ENCODE peak calls at places on chromosomes 11 and 22, in ten cellular contexts. B, T, Z, W, G, K, L, X, J and F are unnamed samples.

GRCh38 chr11:69504576-69505420 is 23.3 kb downstream of the LINC01488 start:
- DNase-seq in B (no peak), T (no peak), Z (no peak), W (no peak), G (no peak), K (no peak), L (no peak), X (no peak), J (no peak), F (no peak)

GRCh38 chr22:50082961-50083461 is 2.2 kb downstream of the MLC1 start:
- DNase-seq in B (no peak), T (no peak), Z (no peak), W (no peak), G (no peak), K (peak; percentile 79), L (no peak), X (no peak), J (no peak), F (no peak)

GRCh38 chr11:83120328-83120727 is 36.6 kb upstream of the PCF11 start:
- DNase-seq in B (no peak), T (no peak), Z (no peak), W (no peak), G (no peak), K (no peak), L (no peak), X (peak; percentile 44), J (no peak), F (peak; percentile 19)

GRCh38 chr22:50611341-50612060 is 10.9 kb downstream of the MAPK8IP2 start:
- DNase-seq in B (no peak), T (no peak), Z (no peak), W (no peak), G (no peak), K (no peak), L (no peak), X (no peak), J (no peak), F (no peak)

GRCh38 chr11:17432041-17432440 is 43.6 kb upstream of the KCNJ11 start:
- DNase-seq in B (no peak), T (no peak), Z (no peak), W (no peak), G (no peak), K (no peak), L (no peak), X (no peak), J (no peak), F (no peak)

GRCh38 chr11:71140206-71140919 is 112.0 kb downstream of the SHANK2 start:
- DNase-seq in B (no peak), T (no peak), Z (no peak), W (no peak), G (no peak), K (no peak), L (no peak), X (peak; percentile 7), J (no peak), F (no peak)

GRCh38 chr11:2523821-2524391 is 79.1 kb downstream of the KCNQ1 start:
- DNase-seq in B (peak; percentile 14), T (no peak), Z (no peak), W (peak; percentile 39), G (no peak), K (no peak), L (no peak), X (no peak), J (no peak), F (no peak)

GRCh38 chr22:28779833-28780232 is 7.3 kb downstream of the CCDC117 start:
- DNase-seq in B (no peak), T (no peak), Z (no peak), W (no peak), G (no peak), K (no peak), L (no peak), X (no peak), J (no peak), F (no peak)

GRCh38 chr22:44146088-44146861 is 34.5 kb upstream of the PARVG start:
- DNase-seq in B (no peak), T (no peak), Z (peak; percentile 6), W (no peak), G (no peak), K (no peak), L (no peak), X (no peak), J (no peak), F (no peak)

GRCh38 chr22:23243006-23243573 is 62.8 kb downstream of the BCR start:
- DNase-seq in B (no peak), T (peak; percentile 59), Z (peak; percentile 60), W (peak; percentile 17), G (no peak), K (peak; percentile 54), L (peak; percentile 93), X (peak; percentile 28), J (peak; percentile 33), F (no peak)

GRCh38 chr11:3022982-3023381 is 30.9 kb upstream of the NAP1L4 start:
- DNase-seq in B (no peak), T (no peak), Z (no peak), W (no peak), G (no peak), K (peak; percentile 30), L (no peak), X (peak; percentile 80), J (no peak), F (no peak)

GRCh38 chr11:94501522-94501921 is 7.7 kb downstream of the ANKRD49 start:
- DNase-seq in B (no peak), T (no peak), Z (no peak), W (no peak), G (no peak), K (no peak), L (no peak), X (no peak), J (no peak), F (no peak)

GRCh38 chr22:26066534-26066933 is 102.7 kb upstream of the SEZ6L start:
- DNase-seq in B (no peak), T (no peak), Z (no peak), W (no peak), G (no peak), K (peak; percentile 17), L (peak; percentile 59), X (no peak), J (no peak), F (no peak)

GRCh38 chr11:63567044-63567840 is 4.1 kb upstream of the PLAAT2 start:
- DNase-seq in B (peak; percentile 40), T (peak; percentile 59), Z (peak; percentile 97), W (no peak), G (peak; percentile 24), K (peak; percentile 89), L (peak; percentile 63), X (peak; percentile 94), J (peak; percentile 79), F (peak; percentile 98)

GRCh38 chr11:11396290-11397042 is 43.4 kb upstream of the CSNK2A3 start:
- DNase-seq in B (no peak), T (no peak), Z (no peak), W (no peak), G (no peak), K (peak; percentile 31), L (no peak), X (peak; percentile 96), J (no peak), F (peak; percentile 64)

GRCh38 chr11:11931461-11932055 is 76.9 kb downstream of the DKK3 start:
- DNase-seq in B (peak; percentile 20), T (peak; percentile 19), Z (peak; percentile 40), W (no peak), G (peak; percentile 12), K (peak; percentile 75), L (peak; percentile 68), X (peak; percentile 68), J (no peak), F (peak; percentile 10)

GRCh38 chr22:31616315-31616980 is 45.6 kb downstream of the PISD start:
- DNase-seq in B (peak; percentile 64), T (peak; percentile 84), Z (peak; percentile 70), W (no peak), G (no peak), K (peak; percentile 59), L (no peak), X (no peak), J (peak; percentile 59), F (no peak)

GRCh38 chr22:34370711-34371110 is 450.4 kb upstream of the LARGE1 start:
- DNase-seq in B (no peak), T (no peak), Z (no peak), W (no peak), G (no peak), K (no peak), L (no peak), X (no peak), J (no peak), F (no peak)

DNA sequence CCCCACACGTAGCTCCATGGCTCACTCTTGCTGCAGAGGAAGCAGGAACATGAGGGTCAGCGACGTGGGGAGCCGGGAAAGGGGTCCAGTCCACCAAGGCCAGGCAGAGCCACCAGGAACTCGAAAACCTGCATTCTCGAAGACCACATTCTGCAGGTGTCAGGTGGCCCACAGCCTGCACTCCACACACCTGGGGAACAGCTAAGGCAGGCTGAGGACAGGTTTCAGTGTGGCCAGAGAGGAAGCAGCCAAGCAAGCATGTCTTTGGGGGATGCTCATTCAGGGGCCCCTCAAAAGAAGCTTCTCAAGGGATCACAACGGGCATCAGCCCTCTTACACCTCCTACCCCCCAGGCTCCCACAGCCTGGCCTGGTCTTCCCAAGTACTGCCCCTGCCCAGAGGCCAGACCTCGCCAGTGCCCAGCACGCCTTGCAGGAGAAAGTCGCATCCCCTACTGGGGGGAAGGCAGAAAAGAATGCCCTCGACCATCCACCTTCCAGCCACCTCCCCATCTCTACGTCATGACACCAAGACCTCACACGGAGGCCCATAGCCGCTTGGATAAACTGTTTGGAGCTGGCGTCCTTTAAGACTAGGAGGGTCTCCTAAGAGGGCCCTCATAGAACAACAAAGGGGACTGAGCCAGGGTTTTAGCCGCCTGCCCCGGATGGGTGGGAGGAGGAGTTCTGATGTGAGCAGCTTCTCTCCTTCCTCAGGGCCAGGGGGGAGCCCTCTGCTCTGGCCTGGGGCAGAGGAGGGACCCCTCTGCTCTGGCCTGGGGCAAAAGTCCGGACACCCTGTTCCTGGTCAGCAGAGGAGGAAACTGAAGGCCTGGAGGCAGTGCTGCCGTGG is 2.9 kb downstream of the CSNK1E start:
- DNase-seq in B (no peak), T (no peak), Z (peak; percentile 55), W (no peak), G (no peak), K (peak; percentile 26), L (no peak), X (peak; percentile 55), J (peak; percentile 33), F (no peak)
- TF ChIP-seq CTCF in B (no peak), T (no peak), Z (no peak), W (no peak), G (no peak), K (no peak), L (no peak), X (no peak), J (no peak), F (no peak)

GRCh38 chr11:44823006-44823405 is 96.2 kb downstream of the TSPAN18 start:
- DNase-seq in B (no peak), T (no peak), Z (peak; percentile 24), W (no peak), G (no peak), K (peak; percentile 37), L (peak; percentile 59), X (no peak), J (no peak), F (no peak)
- TF ChIP-seq CTCF in B (no peak), T (no peak), Z (peak; percentile 48), W (no peak), G (no peak), K (peak; percentile 36), L (peak; percentile 78), X (peak; percentile 23), J (peak; percentile 59), F (peak; percentile 10)

GRCh38 chr11:102317099-102317767 is at the start of gene BIRC3:
- DNase-seq in B (peak; percentile 92), T (peak; percentile 81), Z (peak; percentile 99), W (peak; percentile 88), G (peak; percentile 87), K (peak; percentile 89), L (peak; percentile 89), X (peak; percentile 93), J (peak; percentile 95), F (peak; percentile 95)
- TF ChIP-seq CTCF in B (peak; percentile 29), T (no peak), Z (no peak), W (peak; percentile 17), G (no peak), K (peak; percentile 21), L (peak; percentile 47), X (peak; percentile 23), J (peak; percentile 8), F (peak; percentile 35)

GRCh38 chr11:844693-845644 is 2.3 kb downstream of the TSPAN4 start:
- DNase-seq in B (peak; percentile 86), T (peak; percentile 80), Z (no peak), W (peak; percentile 96), G (peak; percentile 85), K (peak; percentile 90), L (peak; percentile 55), X (peak; percentile 78), J (no peak), F (no peak)
- TF ChIP-seq CTCF in B (no peak), T (no peak), Z (no peak), W (no peak), G (no peak), K (no peak), L (no peak), X (no peak), J (no peak), F (no peak)